ENCODE peak calls at places on chromosomes 1 and 21, in five cellular contexts. G, K, U, V and I are unnamed samples. For H3K4me1, the result is how much of the 10 kb centered on the place peaks cover.

GRCh38 chr1:221672160-221672762 is 69.6 kb downstream of the DUSP10 start:
- DNase-seq in G (no peak), K (no peak), U (no peak), V (no peak), I (no peak)

GRCh38 chr1:170674239-170674638 is 10.3 kb downstream of the PRRX1 start:
- DNase-seq in G (no peak), K (no peak), U (no peak), V (no peak), I (no peak)

GRCh38 chr1:243944429-243945160 is 94.6 kb upstream of the AKT3 start:
- DNase-seq in G (no peak), K (no peak), U (no peak), V (no peak), I (no peak)

GRCh38 chr1:218346391-218347204 is 1.5 kb downstream of the TGFB2 start:
- DNase-seq in G (no peak), K (peak), U (peak), V (peak), I (no peak)

GRCh38 chr1:162951553-162952315 is 90.8 kb upstream of the CCDC190 start:
- DNase-seq in G (peak), K (no peak), U (no peak), V (no peak), I (no peak)

GRCh38 chr1:164648211-164649080 is 89.5 kb downstream of the PBX1 start:
- DNase-seq in G (no peak), K (peak), U (no peak), V (no peak), I (no peak)

GRCh38 chr1:245969274-245969673 is 537.8 kb downstream of the SMYD3 start:
- DNase-seq in G (no peak), K (peak), U (no peak), V (no peak), I (no peak)

GRCh38 chr1:55313903-55314302 is 98.7 kb upstream of the USP24 start:
- DNase-seq in G (no peak), K (no peak), U (no peak), V (no peak), I (no peak)

GRCh38 chr1:162736184-162736583 is 54.3 kb upstream of the HSD17B7 start:
- DNase-seq in G (no peak), K (no peak), U (no peak), V (no peak), I (no peak)

GRCh38 chr1:244067893-244068292 is 16.8 kb downstream of the ZBTB18 start:
- DNase-seq in G (no peak), K (peak), U (no peak), V (no peak), I (peak)

GRCh38 chr1:35294809-35295208 is 26.3 kb downstream of the ZMYM4 start:
- DNase-seq in G (no peak), K (no peak), U (no peak), V (no peak), I (no peak)

GRCh38 chr21:41374867-41375533 is 13.2 kb downstream of the MX2 start:
- DNase-seq in G (no peak), K (no peak), U (no peak), V (no peak), I (no peak)

GRCh38 chr1:25616932-25617625 is 488 bp downstream of the MAN1C1 start:
- DNase-seq in G (no peak), K (no peak), U (no peak), V (no peak), I (peak)

GRCh38 chr1:36602189-36602588 is 119.5 kb upstream of the CSF3R start:
- DNase-seq in G (no peak), K (no peak), U (no peak), V (no peak), I (no peak)

GRCh38 chr1:95116666-95117206 is 419 bp upstream of the TLCD4 start:
- DNase-seq in G (no peak), K (peak), U (peak), V (peak), I (peak)

GRCh38 chr1:95113684-95114083 is 3.5 kb upstream of the TLCD4 start:
- DNase-seq in G (no peak), K (no peak), U (no peak), V (no peak), I (no peak)

GRCh38 chr1:95115708-95116137 is 1.4 kb upstream of the TLCD4 start:
- DNase-seq in G (no peak), K (no peak), U (no peak), V (no peak), I (no peak)

GRCh38 chr1:95118019-95118499 is 904 bp downstream of the TLCD4 start:
- DNase-seq in G (no peak), K (no peak), U (no peak), V (peak), I (no peak)

GRCh38 chr1:95117207-95118018 is at the start of gene TLCD4:
- DNase-seq in G (no peak), K (peak), U (peak), V (no peak), I (peak)
- TF ChIP-seq POLR2A in G (no peak), K (peak), U (no peak), V (no peak), I (peak)

DNA sequence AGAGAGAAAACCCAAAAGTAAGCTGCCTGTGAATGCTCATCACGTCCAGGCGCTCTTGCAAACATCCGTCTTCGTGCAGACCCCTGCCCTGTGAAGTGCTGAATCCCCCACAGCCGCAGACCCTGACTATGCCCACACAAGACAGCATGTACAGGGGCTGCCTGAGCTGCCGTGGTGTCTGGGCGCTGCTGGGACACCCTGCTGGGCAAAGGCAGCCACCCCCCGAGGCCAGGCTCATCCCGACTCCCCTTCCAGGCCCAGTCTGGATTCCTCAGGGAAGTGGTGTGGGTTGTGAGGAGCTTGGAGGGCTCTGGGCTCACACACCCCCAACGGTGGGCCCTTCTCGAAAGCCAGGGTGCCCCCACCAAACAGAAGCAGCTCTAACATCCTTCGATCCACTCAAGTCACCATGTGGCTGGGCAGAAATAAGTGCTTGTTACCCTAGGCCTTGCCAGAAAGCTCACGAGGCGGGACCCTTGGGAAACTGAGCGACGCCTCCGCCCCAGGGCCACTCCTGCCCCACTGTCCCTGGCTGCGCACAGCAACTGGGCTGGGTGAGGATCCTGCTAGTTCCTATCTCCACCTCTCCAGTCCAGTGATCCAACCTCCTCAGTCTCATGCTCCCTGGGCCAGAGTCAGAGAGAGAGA is 4.8 kb upstream of the WNT9A start:
- DNase-seq in G (no peak), K (no peak), U (no peak), V (no peak), I (no peak)
- H3K27ac ChIP-seq in G (no peak), K (no peak), U (no peak), V (no peak), I (no peak)

GRCh38 chr1:203581841-203582240 is 44.8 kb upstream of the ATP2B4 start:
- DNase-seq in G (no peak), K (no peak), U (no peak), V (no peak), I (no peak)

GRCh38 chr1:203584507-203584906 is 42.1 kb upstream of the ATP2B4 start:
- DNase-seq in G (no peak), K (no peak), U (no peak), V (no peak), I (no peak)

GRCh38 chr1:203580733-203581132 is 45.9 kb upstream of the ATP2B4 start:
- DNase-seq in G (no peak), K (no peak), U (no peak), V (no peak), I (no peak)

GRCh38 chr1:203584040-203584439 is 42.6 kb upstream of the ATP2B4 start:
- DNase-seq in G (no peak), K (no peak), U (no peak), V (no peak), I (no peak)

DNA sequence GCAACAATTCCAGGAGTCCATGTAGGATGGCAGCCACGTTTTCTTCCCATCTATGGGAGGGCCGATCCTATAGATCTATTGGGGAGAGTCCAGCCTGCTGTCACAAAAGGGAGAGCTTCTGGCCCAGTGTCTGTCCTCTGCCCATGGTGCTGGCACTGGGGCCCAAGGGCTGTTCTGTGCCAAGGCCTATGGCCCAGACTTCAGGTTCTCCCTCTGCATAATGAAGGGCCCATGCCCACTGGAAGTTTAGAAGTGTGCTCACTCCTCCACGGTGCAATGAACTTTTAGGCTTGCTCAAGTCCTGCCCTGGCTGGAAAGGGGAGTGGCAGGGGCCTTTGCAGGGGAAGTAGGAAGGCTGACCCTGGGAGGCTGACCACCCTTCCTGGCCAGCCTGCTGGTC is 44.1 kb upstream of the ATP2B4 start:
- DNase-seq in G (no peak), K (no peak), U (no peak), V (no peak), I (no peak)
- H3K4me1 ChIP-seq in G (under half), K (under half), U (under half), V (under half), I (under half)

GRCh38 chr1:207031632-207032258 is 811 bp downstream of the C1orf116 start:
- DNase-seq in G (no peak), K (no peak), U (no peak), V (peak), I (peak)
- TF ChIP-seq POLR2A in G (no peak), K (no peak), U (no peak), V (no peak), I (peak)

DNA sequence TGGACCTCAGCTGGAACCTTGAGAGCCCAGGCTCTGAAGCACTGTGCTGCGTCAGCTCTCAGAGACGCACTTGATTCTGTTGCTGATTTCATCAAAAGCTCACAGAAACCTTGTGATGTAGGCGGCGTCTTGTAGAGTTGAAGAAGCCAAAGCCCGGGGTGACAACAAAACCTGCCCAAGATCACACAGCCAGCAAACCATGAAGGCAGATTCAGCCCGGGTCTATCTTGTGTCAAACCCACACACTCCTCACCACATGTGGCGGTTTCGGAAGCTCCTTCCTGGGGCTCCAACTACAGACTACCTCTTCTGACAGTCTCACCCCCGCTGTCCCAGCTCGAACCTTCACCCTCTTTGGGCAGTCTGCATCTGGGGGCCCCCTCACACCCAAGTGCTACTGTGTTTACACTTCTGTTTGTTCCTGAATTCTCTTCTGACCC is 50.4 kb downstream of the TENT5C start:
- DNase-seq in G (peak), K (no peak), U (no peak), V (peak), I (no peak)
- H3K27ac ChIP-seq in G (peak), K (no peak), U (no peak), V (no peak), I (peak)

DNA sequence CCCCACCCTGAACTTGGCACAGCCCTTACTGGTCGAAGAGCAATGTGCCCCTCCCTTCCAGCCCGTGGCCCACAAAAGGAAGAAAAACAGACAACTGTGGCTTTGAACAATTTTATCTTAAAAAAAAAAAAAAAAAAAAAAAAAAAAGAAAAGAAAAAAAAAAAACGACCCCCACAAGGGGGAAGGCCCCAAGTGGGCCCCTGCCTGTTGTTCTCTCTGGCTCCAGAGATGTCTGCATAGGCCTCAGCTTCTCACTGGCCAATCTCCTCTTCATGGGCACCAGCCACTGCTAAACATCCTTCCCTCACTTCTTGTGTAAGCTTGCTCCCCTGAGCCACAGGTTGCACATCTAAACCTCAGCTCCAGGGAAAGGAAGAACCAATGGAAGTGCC is 386 bp upstream of the TSTD1 start:
- DNase-seq in G (no peak), K (no peak), U (no peak), V (no peak), I (no peak)
- H3K4me1 ChIP-seq in G (under half), K (under half), U (under half), V (under half), I (under half)

DNA sequence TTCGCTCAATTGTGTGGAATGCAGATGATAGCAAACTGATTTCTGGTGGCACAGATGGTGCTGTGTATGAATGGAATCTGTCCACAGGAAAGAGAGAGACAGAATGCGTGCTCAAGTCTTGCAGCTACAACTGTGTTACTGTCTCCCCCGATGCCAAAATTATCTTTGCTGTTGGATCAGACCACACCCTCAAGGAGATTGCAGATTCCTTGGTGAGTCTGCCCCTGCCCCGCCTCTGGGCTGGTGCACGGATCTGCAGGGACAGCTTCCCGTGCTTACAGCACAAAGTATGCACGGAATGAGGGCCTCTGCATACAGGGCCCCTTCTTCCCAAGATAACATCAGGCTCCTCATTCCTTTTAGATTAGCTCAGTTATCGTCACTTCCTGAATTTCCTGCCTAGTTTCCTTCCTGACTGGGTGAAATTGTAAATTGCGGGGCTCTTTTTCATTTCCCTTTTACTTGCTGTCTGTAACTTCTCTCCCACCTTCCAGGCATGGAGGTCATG is 34.6 kb downstream of the CFAP57 start:
- DNase-seq in G (no peak), K (peak), U (no peak), V (peak), I (no peak)
- TF ChIP-seq POLR2A in G (no peak), K (no peak), U (no peak), V (no peak), I (no peak)

GRCh38 chr1:3387401-3387800 is 67.1 kb upstream of the ARHGEF16 start:
- DNase-seq in G (no peak), K (no peak), U (no peak), V (no peak), I (no peak)
- H3K27ac ChIP-seq in G (no peak), K (no peak), U (no peak), V (no peak), I (no peak)

GRCh38 chr1:116751626-116752025 is 2.6 kb upstream of the CD2 start:
- DNase-seq in G (no peak), K (no peak), U (no peak), V (no peak), I (no peak)
- H3K4me1 ChIP-seq in G (under half), K (under half), U (under half), V (under half), I (under half)